ENCODE peak calls at places on chromosomes 2 and 18, in nine cellular contexts. J is kidney, R is osteocyte, U is GM06990, E is mesothelial cell of epicardium, I is HCT116, T is gastrocnemius medialis, Y is epithelial cell of esophagus, S is neural progenitor cell. G is an unnamed sample.

GRCh38 chr2:228901531-228901930 is 369.6 kb downstream of the PID1 start:
- DNase-seq in J (no peak), R (no peak), U (no peak), E (no peak), I (no peak), T (no peak), Y (no peak), S (no peak), G (no peak)

GRCh38 chr2:42328148-42328833 is 32.7 kb downstream of the COX7A2L start:
- DNase-seq in J (no peak), R (no peak), U (no peak), E (no peak), I (peak; percentile 7), T (no peak), Y (peak; percentile 48), S (no peak), G (no peak)

GRCh38 chr2:3641841-3642421 is 16.1 kb upstream of the ALLC start:
- DNase-seq in J (no peak), R (peak; percentile 75), U (no peak), E (peak; percentile 30), I (no peak), T (no peak), Y (no peak), S (no peak), G (no peak)

GRCh38 chr18:27005589-27005988 is 140.1 kb upstream of the AQP4 start:
- DNase-seq in J (no peak), R (no peak), U (no peak), E (no peak), I (peak; percentile 10), T (no peak), Y (peak; percentile 30), S (peak; percentile 51), G (peak; percentile 14)

GRCh38 chr18:8721094-8721669 is 15.8 kb downstream of the MTCL1 start:
- DNase-seq in J (no peak), R (no peak), U (no peak), E (no peak), I (no peak), T (no peak), Y (no peak), S (no peak), G (no peak)

GRCh38 chr2:42722328-42723190 is 41.4 kb downstream of the OXER1 start:
- DNase-seq in J (no peak), R (no peak), U (peak; percentile 66), E (no peak), I (no peak), T (no peak), Y (peak; percentile 87), S (peak; percentile 37), G (peak; percentile 70)

GRCh38 chr2:152825834-152826233 is 107.4 kb downstream of the ARL6IP6 start:
- DNase-seq in J (no peak), R (no peak), U (no peak), E (no peak), I (no peak), T (no peak), Y (no peak), S (no peak), G (no peak)

GRCh38 chr2:20609349-20609994 is 41.4 kb downstream of the HS1BP3 start:
- DNase-seq in J (peak; percentile 65), R (no peak), U (no peak), E (peak; percentile 63), I (no peak), T (no peak), Y (peak; percentile 40), S (no peak), G (no peak)

GRCh38 chr18:62796216-62796621 is 80.9 kb downstream of the PHLPP1 start:
- DNase-seq in J (no peak), R (no peak), U (no peak), E (no peak), I (no peak), T (no peak), Y (no peak), S (no peak), G (no peak)

GRCh38 chr2:159030674-159031380 is 62.4 kb downstream of the TANC1 start:
- DNase-seq in J (peak; percentile 88), R (no peak), U (no peak), E (no peak), I (peak; percentile 23), T (peak; percentile 8), Y (peak; percentile 53), S (peak; percentile 44), G (no peak)

GRCh38 chr2:150532883-150533282 is 45.4 kb upstream of the RND3 start:
- DNase-seq in J (no peak), R (no peak), U (no peak), E (no peak), I (no peak), T (no peak), Y (peak; percentile 29), S (no peak), G (no peak)

GRCh38 chr18:51639541-51639940 is 442.1 kb upstream of the MEX3C start:
- DNase-seq in J (no peak), R (no peak), U (no peak), E (no peak), I (no peak), T (no peak), Y (no peak), S (no peak), G (no peak)

GRCh38 chr18:51074605-51075004 is 44.6 kb downstream of the SMAD4 start:
- DNase-seq in J (no peak), R (no peak), U (peak; percentile 42), E (no peak), I (no peak), T (no peak), Y (no peak), S (no peak), G (peak; percentile 37)

GRCh38 chr2:181554511-181554910 is 97.3 kb downstream of the ITGA4 start:
- DNase-seq in J (no peak), R (no peak), U (no peak), E (no peak), I (no peak), T (no peak), Y (no peak), S (no peak), G (no peak)

GRCh38 chr2:181553244-181553643 is 96.1 kb downstream of the ITGA4 start:
- DNase-seq in J (no peak), R (no peak), U (no peak), E (no peak), I (no peak), T (no peak), Y (no peak), S (no peak), G (no peak)

DNA sequence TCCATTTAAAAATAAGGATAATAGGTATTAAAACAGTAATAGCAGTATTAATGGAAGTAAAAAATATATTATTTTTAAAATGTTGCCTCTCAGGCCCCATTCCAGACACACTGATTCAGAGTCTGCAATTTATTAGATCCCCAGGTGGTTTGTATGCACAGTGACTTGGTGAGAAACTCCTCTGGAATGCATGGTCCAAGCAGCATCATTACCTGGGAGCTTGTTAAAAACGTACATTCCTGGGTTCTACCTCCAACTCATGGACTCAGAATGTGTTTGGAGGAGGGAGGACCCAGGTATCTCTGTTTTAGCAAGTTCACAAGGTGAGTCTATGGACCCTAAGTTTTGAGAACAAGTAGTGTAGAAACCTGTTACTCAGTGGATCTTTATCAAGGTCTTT is 95.6 kb downstream of the ITGA4 start:
- DNase-seq in J (no peak), R (no peak), U (no peak), E (no peak), I (peak; percentile 28), T (no peak), Y (peak; percentile 86), S (no peak), G (no peak)
- TF ChIP-seq CTCF in J (no peak), R (no peak), U (no peak), E (no peak), I (no peak), T (no peak), Y (no peak), S (no peak), G (no peak)

DNA sequence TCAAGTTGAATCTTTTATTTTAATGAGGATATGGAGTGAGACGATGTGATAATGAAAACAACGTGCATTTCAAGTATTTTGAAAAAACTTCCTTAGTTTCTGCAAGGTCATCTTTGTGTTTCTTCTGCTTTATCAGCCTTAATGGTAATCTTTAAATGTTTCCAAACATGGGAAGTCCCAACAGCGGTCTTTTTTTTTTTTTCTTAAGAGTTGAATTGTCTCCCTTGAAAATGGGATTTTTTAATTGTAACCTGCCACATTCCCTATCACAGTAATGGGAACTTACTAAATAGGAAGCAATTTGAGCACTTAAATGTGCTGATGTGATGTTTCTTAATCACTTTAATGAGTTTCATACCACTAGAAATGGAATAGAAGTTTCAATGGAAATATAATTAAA is 45.8 kb downstream of the ATIC start:
- DNase-seq in J (no peak), R (no peak), U (no peak), E (no peak), I (no peak), T (no peak), Y (no peak), S (no peak), G (no peak)
- TF ChIP-seq CTCF in J (no peak), R (no peak), U (no peak), E (no peak), I (no peak), T (no peak), Y (no peak), S (no peak), G (no peak)

DNA sequence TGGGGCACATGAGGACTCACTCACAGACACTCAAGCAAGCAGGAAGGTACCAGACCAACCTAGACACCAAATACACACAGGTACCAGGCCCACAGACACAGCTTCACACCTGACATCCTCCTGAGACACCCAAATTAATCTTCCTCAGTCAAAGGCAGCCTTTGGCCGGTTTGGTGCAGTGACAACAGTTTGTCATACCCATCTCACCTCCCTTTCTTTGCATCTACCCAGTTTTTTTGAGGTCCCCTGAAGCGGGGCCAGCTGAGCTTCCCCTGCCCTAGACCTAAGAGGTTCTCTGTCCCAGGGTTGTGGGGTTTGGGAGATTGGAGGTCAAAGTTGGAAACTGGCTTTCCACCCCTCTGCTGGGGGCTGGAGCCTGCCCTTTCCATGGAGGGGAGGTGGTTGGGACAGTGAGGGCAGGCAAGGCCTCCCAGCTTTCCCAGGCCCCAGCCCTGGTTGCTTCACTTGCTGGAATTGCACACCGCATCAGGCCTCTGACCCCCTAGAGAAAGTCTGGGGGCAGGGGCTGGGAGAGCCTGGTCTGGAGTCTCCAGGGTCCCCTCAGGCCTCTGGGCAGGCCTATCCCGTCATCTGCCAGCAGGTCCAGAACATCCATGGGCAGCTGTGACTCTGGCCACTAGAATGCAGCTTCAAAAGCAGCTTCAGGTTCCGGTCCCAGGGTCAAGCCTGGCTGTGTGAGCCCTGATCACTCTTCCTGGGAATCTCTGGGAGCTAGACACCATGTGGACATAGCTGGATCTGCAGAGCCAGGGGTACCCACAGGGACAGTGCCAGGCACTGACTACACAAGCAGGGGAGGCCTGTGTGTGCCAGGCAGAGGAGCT is 12.5 kb upstream of the TEX261 start:
- DNase-seq in J (no peak), R (no peak), U (no peak), E (no peak), I (no peak), T (no peak), Y (no peak), S (no peak), G (peak; percentile 7)
- TF ChIP-seq CTCF in J (no peak), R (no peak), U (no peak), E (no peak), I (no peak), T (no peak), Y (no peak), S (no peak), G (no peak)

DNA sequence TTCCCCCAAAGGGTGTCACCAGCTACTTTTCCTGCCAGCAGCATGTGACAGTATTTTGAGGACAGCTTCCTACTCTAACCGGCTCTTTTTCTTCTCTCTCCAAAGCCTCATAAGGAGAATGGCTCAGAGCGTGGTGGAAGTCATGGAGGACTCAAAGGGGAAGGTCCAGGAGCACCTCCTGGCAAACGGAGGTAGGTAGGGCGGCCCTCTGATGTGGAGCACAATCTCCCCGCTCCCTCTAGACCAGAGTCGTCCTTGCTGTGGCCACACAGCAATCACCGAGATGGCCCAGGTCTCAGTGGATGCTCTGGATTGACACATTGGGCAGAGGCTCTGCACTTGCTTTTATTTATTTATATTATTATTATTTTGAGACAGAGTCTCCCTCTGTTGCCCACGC is 32.4 kb downstream of the ATP6V1C2 start:
- DNase-seq in J (no peak), R (no peak), U (no peak), E (no peak), I (no peak), T (no peak), Y (no peak), S (no peak), G (no peak)
- TF ChIP-seq CTCF in J (no peak), R (no peak), U (no peak), E (no peak), I (no peak), T (no peak), Y (no peak), S (no peak), G (no peak)

G was measured in GM10248.